ENCODE peak calls at places on chromosomes 11 and 22, in eight cellular contexts. C, V, L, N, P, K, Z and O are unnamed samples.

GRCh38 chr22:44260216-44261035 is 52.3 kb downstream of the SHISAL1 start:
- DNase-seq in C (no peak), V (no peak), L (no peak), N (no peak), P (no peak), K (no peak), Z (no peak), O (no peak)

GRCh38 chr11:110711776-110712642 is at the start of gene ARHGAP20:
- DNase-seq in C (peak; percentile 62), V (peak; percentile 6), L (peak; percentile 62), N (peak; percentile 81), P (no peak), K (no peak), Z (no peak), O (no peak)

GRCh38 chr11:70397336-70397982 is 870 bp upstream of the CTTN start:
- DNase-seq in C (peak; percentile 55), V (peak; percentile 43), L (no peak), N (peak; percentile 44), P (peak; percentile 13), K (no peak), Z (no peak), O (no peak)

GRCh38 chr11:134632347-134633119 is 220.5 kb upstream of the B3GAT1 start:
- DNase-seq in C (no peak), V (no peak), L (no peak), N (peak; percentile 20), P (no peak), K (no peak), Z (no peak), O (no peak)

GRCh38 chr22:49322861-49323622 is 504.6 kb downstream of the BRD1 start:
- DNase-seq in C (no peak), V (no peak), L (no peak), N (no peak), P (no peak), K (no peak), Z (no peak), O (no peak)

GRCh38 chr22:49825436-49825835 is 2.2 kb downstream of the BRD1 start:
- DNase-seq in C (no peak), V (peak; percentile 34), L (peak; percentile 19), N (no peak), P (no peak), K (no peak), Z (no peak), O (no peak)

GRCh38 chr11:61919113-61919840 is 1.9 kb upstream of the RAB3IL1 start:
- DNase-seq in C (peak; percentile 75), V (no peak), L (no peak), N (no peak), P (no peak), K (no peak), Z (no peak), O (no peak)

GRCh38 chr22:39306456-39307361 is 12.7 kb downstream of the RPL3 start:
- DNase-seq in C (peak; percentile 68), V (no peak), L (peak; percentile 71), N (peak; percentile 83), P (no peak), K (no peak), Z (no peak), O (no peak)

GRCh38 chr22:50250555-50251471 is at the start of gene HDAC10:
- DNase-seq in C (peak; percentile 85), V (peak; percentile 56), L (peak; percentile 76), N (peak; percentile 94), P (no peak), K (peak; percentile 40), Z (no peak), O (no peak)

GRCh38 chr11:2107941-2108630 is 31.1 kb downstream of the IGF2 start:
- DNase-seq in C (no peak), V (no peak), L (no peak), N (no peak), P (no peak), K (no peak), Z (no peak), O (no peak)

GRCh38 chr11:2110521-2110920 is 28.7 kb downstream of the IGF2 start:
- DNase-seq in C (no peak), V (no peak), L (no peak), N (no peak), P (no peak), K (no peak), Z (no peak), O (no peak)

GRCh38 chr11:2108675-2109481 is 30.3 kb downstream of the IGF2 start:
- DNase-seq in C (no peak), V (no peak), L (no peak), N (no peak), P (no peak), K (no peak), Z (no peak), O (no peak)

GRCh38 chr11:2107521-2107920 is 31.7 kb downstream of the IGF2 start:
- DNase-seq in C (no peak), V (no peak), L (no peak), N (no peak), P (no peak), K (no peak), Z (no peak), O (no peak)

GRCh38 chr11:2109541-2110019 is 29.6 kb downstream of the IGF2 start:
- DNase-seq in C (no peak), V (peak; percentile 23), L (peak; percentile 93), N (peak; percentile 43), P (no peak), K (no peak), Z (no peak), O (no peak)
- TF ChIP-seq POLR2AphosphoS5 in C (no peak), V (no peak), L (peak; percentile 67), N (no peak), P (no peak), K (no peak), Z (no peak), O (no peak)

DNA sequence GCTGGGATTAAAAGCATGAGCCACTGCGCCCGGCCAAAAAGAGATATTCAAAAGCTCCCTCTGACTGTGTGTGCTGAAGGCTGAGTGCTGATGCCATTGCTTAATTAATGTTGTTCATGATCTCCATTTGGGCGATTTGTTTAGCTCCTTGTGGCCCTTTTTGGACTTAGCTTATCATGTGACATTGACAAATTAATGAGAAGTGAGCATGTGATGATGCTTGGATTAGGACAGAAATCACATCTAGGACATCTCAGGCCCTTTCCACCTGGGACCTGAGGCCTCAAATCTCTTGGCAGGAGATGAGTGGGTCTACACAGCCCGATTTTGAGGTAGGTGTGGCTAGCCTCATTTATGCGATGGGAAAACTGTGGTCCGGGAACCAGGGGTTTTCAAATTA is 10.4 kb downstream of the EHF start:
- DNase-seq in C (no peak), V (no peak), L (no peak), N (no peak), P (no peak), K (no peak), Z (no peak), O (no peak)
- H3K4me3 ChIP-seq in C (no peak overlapping the region), V (no peak overlapping the region), L (no peak overlapping the region), N (no peak overlapping the region), P (peak overlapping the region; percentile 14), K (no peak overlapping the region), Z (no peak overlapping the region), O (no peak overlapping the region)

GRCh38 chr22:22042009-22042408 is 59.4 kb upstream of the TOP3B start:
- DNase-seq in C (peak; percentile 73), V (no peak), L (no peak), N (no peak), P (no peak), K (peak; percentile 55), Z (no peak), O (no peak)

GRCh38 chr22:22038178-22038880 is 55.7 kb upstream of the TOP3B start:
- DNase-seq in C (no peak), V (no peak), L (no peak), N (no peak), P (no peak), K (no peak), Z (no peak), O (no peak)

GRCh38 chr22:22040908-22041307 is 58.3 kb upstream of the TOP3B start:
- DNase-seq in C (no peak), V (no peak), L (no peak), N (no peak), P (no peak), K (no peak), Z (no peak), O (no peak)

GRCh38 chr22:22039286-22040074 is 56.9 kb upstream of the TOP3B start:
- DNase-seq in C (no peak), V (no peak), L (no peak), N (no peak), P (no peak), K (no peak), Z (no peak), O (no peak)

DNA sequence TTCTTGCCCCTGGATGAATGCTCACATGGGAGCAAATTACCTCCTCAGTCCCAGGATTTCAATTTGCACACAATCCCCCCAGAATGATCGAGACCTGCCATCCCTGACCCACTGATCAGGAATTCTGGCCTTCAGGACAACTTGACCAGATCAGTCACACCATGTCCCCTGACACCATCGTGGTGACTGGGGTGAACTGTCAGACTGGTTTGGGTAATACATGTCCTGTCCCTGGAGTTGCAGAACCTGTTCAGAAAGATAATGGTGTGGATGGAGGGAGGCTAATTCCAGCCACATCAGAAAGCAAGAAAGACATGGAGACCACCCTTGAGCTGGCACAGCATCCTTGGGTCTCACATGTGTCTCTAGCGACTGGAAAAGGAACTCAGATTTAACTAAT is 57.9 kb upstream of the TOP3B start:
- DNase-seq in C (no peak), V (no peak), L (no peak), N (no peak), P (no peak), K (no peak), Z (no peak), O (no peak)
- TF ChIP-seq EZH2 in C (no peak), V (no peak), L (no peak), N (no peak), P (no peak), K (no peak), Z (no peak), O (no peak)

GRCh38 chr11:1005913-1006312 is 30.6 kb downstream of the MUC6 start:
- DNase-seq in C (no peak), V (no peak), L (no peak), N (no peak), P (no peak), K (no peak), Z (no peak), O (no peak)
- TF ChIP-seq POLR2AphosphoS5 in C (no peak), V (no peak), L (no peak), N (no peak), P (no peak), K (no peak), Z (no peak), O (no peak)